ENCODE peak calls at places on chromosomes 7 and 10, in seven cellular contexts. One of them, this sample, is unnamed.

GRCh38 chr10:123597676-123598075 is 68.5 kb upstream of the GPR26 start:
- DNase-seq in Caki2: no peak
- DNase-seq in left ventricle myocardium superior: no peak
- DNase-seq in GM10248: no peak
- DNase-seq in iPS-NIHi11: no peak
- DNase-seq in GM12864: no peak
- DNase-seq in caudate nucleus: no peak
- DNase-seq in this sample: no peak

GRCh38 chr7:121557034-121557892 is 161.2 kb upstream of the FAM3C start:
- DNase-seq in iPS-NIHi11: no peak
- DNase-seq in GM12864: no peak
- DNase-seq in Caki2: no peak
- DNase-seq in left ventricle myocardium superior: no peak
- DNase-seq in caudate nucleus: no peak
- DNase-seq in GM10248: no peak
- DNase-seq in this sample: peak

GRCh38 chr10:71923138-71923692 is 41.0 kb upstream of the CHST3 start:
- DNase-seq in iPS-NIHi11: peak
- DNase-seq in Caki2: no peak
- DNase-seq in GM10248: no peak
- DNase-seq in GM12864: no peak
- DNase-seq in left ventricle myocardium superior: no peak
- DNase-seq in caudate nucleus: no peak
- DNase-seq in this sample: no peak

GRCh38 chr7:103592844-103593243 is 146.8 kb upstream of the SLC26A5 start:
- DNase-seq in iPS-NIHi11: no peak
- DNase-seq in GM10248: no peak
- DNase-seq in Caki2: no peak
- DNase-seq in left ventricle myocardium superior: no peak
- DNase-seq in GM12864: no peak
- DNase-seq in caudate nucleus: no peak
- DNase-seq in this sample: no peak

GRCh38 chr10:98323221-98324164 is 55.5 kb upstream of the LOXL4 start:
- DNase-seq in Caki2: peak
- DNase-seq in left ventricle myocardium superior: peak
- DNase-seq in GM10248: no peak
- DNase-seq in caudate nucleus: no peak
- DNase-seq in GM12864: no peak
- DNase-seq in iPS-NIHi11: no peak
- DNase-seq in this sample: peak

GRCh38 chr10:34403512-34403911 is 411.6 kb downstream of the PARD3 start:
- DNase-seq in GM12864: no peak
- DNase-seq in caudate nucleus: no peak
- DNase-seq in left ventricle myocardium superior: no peak
- DNase-seq in iPS-NIHi11: no peak
- DNase-seq in Caki2: peak
- DNase-seq in GM10248: no peak
- DNase-seq in this sample: peak

GRCh38 chr10:79384773-79385391 is 37.6 kb downstream of the PPIF start:
- DNase-seq in caudate nucleus: no peak
- DNase-seq in GM10248: peak
- DNase-seq in GM12864: no peak
- DNase-seq in left ventricle myocardium superior: no peak
- DNase-seq in Caki2: no peak
- DNase-seq in iPS-NIHi11: no peak
- DNase-seq in this sample: no peak

GRCh38 chr7:106592282-106593027 is 68.5 kb downstream of the CCDC71L start:
- DNase-seq in left ventricle myocardium superior: no peak
- DNase-seq in Caki2: no peak
- DNase-seq in GM10248: no peak
- DNase-seq in GM12864: no peak
- DNase-seq in caudate nucleus: no peak
- DNase-seq in iPS-NIHi11: no peak
- DNase-seq in this sample: no peak

GRCh38 chr7:41709621-41710020 is 6.7 kb upstream of the INHBA start:
- DNase-seq in left ventricle myocardium superior: no peak
- DNase-seq in GM10248: no peak
- DNase-seq in GM12864: no peak
- DNase-seq in Caki2: peak
- DNase-seq in iPS-NIHi11: no peak
- DNase-seq in caudate nucleus: no peak
- DNase-seq in this sample: peak

GRCh38 chr10:85266808-85267207 is 938.4 kb downstream of the CCSER2 start:
- DNase-seq in GM12864: no peak
- DNase-seq in Caki2: no peak
- DNase-seq in left ventricle myocardium superior: no peak
- DNase-seq in GM10248: no peak
- DNase-seq in iPS-NIHi11: no peak
- DNase-seq in caudate nucleus: no peak
- DNase-seq in this sample: no peak

GRCh38 chr7:28389504-28390385 is 22.6 kb upstream of the CREB5 start:
- DNase-seq in GM10248: peak
- DNase-seq in Caki2: peak
- DNase-seq in caudate nucleus: no peak
- DNase-seq in iPS-NIHi11: peak
- DNase-seq in GM12864: peak
- DNase-seq in left ventricle myocardium superior: no peak
- DNase-seq in this sample: peak

GRCh38 chr10:22317771-22318565 is 1.8 kb downstream of the COMMD3 start:
- DNase-seq in iPS-NIHi11: no peak
- DNase-seq in Caki2: no peak
- DNase-seq in left ventricle myocardium superior: no peak
- DNase-seq in GM12864: no peak
- DNase-seq in GM10248: no peak
- DNase-seq in caudate nucleus: no peak
- DNase-seq in this sample: no peak

GRCh38 chr10:24556746-24557742 is 166.6 kb downstream of the ARHGAP21 start:
- DNase-seq in Caki2: peak
- DNase-seq in left ventricle myocardium superior: no peak
- DNase-seq in GM10248: peak
- DNase-seq in iPS-NIHi11: peak
- DNase-seq in caudate nucleus: no peak
- DNase-seq in GM12864: peak
- DNase-seq in this sample: peak

GRCh38 chr7:128919881-128920789 is 9.6 kb upstream of the KCP start:
- DNase-seq in left ventricle myocardium superior: no peak
- DNase-seq in caudate nucleus: no peak
- DNase-seq in GM10248: no peak
- DNase-seq in iPS-NIHi11: no peak
- DNase-seq in GM12864: no peak
- DNase-seq in Caki2: peak
- DNase-seq in this sample: no peak

GRCh38 chr7:89514970-89515369 is 639.3 kb upstream of the STEAP1 start:
- DNase-seq in Caki2: no peak
- DNase-seq in iPS-NIHi11: no peak
- DNase-seq in left ventricle myocardium superior: no peak
- DNase-seq in caudate nucleus: no peak
- DNase-seq in GM10248: no peak
- DNase-seq in GM12864: no peak
- DNase-seq in this sample: no peak

GRCh38 chr7:84092207-84092606 is 102.4 kb downstream of the SEMA3A start:
- DNase-seq in Caki2: no peak
- DNase-seq in caudate nucleus: no peak
- DNase-seq in GM10248: no peak
- DNase-seq in iPS-NIHi11: no peak
- DNase-seq in left ventricle myocardium superior: no peak
- DNase-seq in GM12864: no peak
- DNase-seq in this sample: no peak

GRCh38 chr7:17016402-17017010 is 134.7 kb upstream of the AGR3 start:
- DNase-seq in GM10248: no peak
- DNase-seq in iPS-NIHi11: no peak
- DNase-seq in caudate nucleus: no peak
- DNase-seq in left ventricle myocardium superior: no peak
- DNase-seq in Caki2: no peak
- DNase-seq in GM12864: no peak
- DNase-seq in this sample: no peak

GRCh38 chr7:105429746-105430612 is 41.3 kb upstream of the SRPK2 start:
- DNase-seq in iPS-NIHi11: peak
- DNase-seq in GM12864: no peak
- DNase-seq in caudate nucleus: no peak
- DNase-seq in GM10248: peak
- DNase-seq in left ventricle myocardium superior: peak
- DNase-seq in Caki2: peak
- DNase-seq in this sample: peak

GRCh38 chr10:110529596-110530011 is 31.9 kb downstream of the DUSP5 start:
- DNase-seq in GM10248: no peak
- DNase-seq in Caki2: no peak
- DNase-seq in GM12864: peak
- DNase-seq in left ventricle myocardium superior: no peak
- DNase-seq in iPS-NIHi11: no peak
- DNase-seq in caudate nucleus: no peak
- DNase-seq in this sample: no peak

GRCh38 chr7:55565693-55566092 is 6.6 kb downstream of the VOPP1 start:
- DNase-seq in caudate nucleus: no peak
- DNase-seq in GM10248: no peak
- DNase-seq in GM12864: no peak
- DNase-seq in left ventricle myocardium superior: no peak
- DNase-seq in Caki2: no peak
- DNase-seq in iPS-NIHi11: no peak
- DNase-seq in this sample: no peak

GRCh38 chr10:101222683-101223273 is 6.5 kb downstream of the LBX1 start:
- DNase-seq in left ventricle myocardium superior: peak
- DNase-seq in caudate nucleus: no peak
- DNase-seq in Caki2: no peak
- DNase-seq in GM12864: no peak
- DNase-seq in GM10248: no peak
- DNase-seq in iPS-NIHi11: no peak
- DNase-seq in this sample: no peak

GRCh38 chr7:99372275-99373085 is 2.0 kb upstream of the ARPC1B start:
- DNase-seq in GM12864: no peak
- DNase-seq in iPS-NIHi11: no peak
- DNase-seq in GM10248: no peak
- DNase-seq in left ventricle myocardium superior: no peak
- DNase-seq in caudate nucleus: no peak
- DNase-seq in Caki2: no peak
- DNase-seq in this sample: peak

GRCh38 chr7:94394399-94395140 is at the start of gene COL1A2:
- DNase-seq in Caki2: no peak
- DNase-seq in caudate nucleus: no peak
- DNase-seq in GM12864: no peak
- DNase-seq in GM10248: peak
- DNase-seq in iPS-NIHi11: no peak
- DNase-seq in left ventricle myocardium superior: peak
- DNase-seq in this sample: no peak

GRCh38 chr10:13698217-13698616 is 111.5 kb downstream of the PRPF18 start:
- DNase-seq in GM10248: no peak
- DNase-seq in iPS-NIHi11: no peak
- DNase-seq in GM12864: no peak
- DNase-seq in left ventricle myocardium superior: peak
- DNase-seq in caudate nucleus: no peak
- DNase-seq in Caki2: no peak
- DNase-seq in this sample: no peak

GRCh38 chr10:131949041-131949862 is 32.5 kb downstream of the BNIP3 start:
- DNase-seq in Caki2: no peak
- DNase-seq in left ventricle myocardium superior: no peak
- DNase-seq in GM10248: no peak
- DNase-seq in caudate nucleus: no peak
- DNase-seq in GM12864: no peak
- DNase-seq in iPS-NIHi11: no peak
- DNase-seq in this sample: no peak

GRCh38 chr7:157522189-157522588 is 185.4 kb downstream of the DNAJB6 start:
- DNase-seq in iPS-NIHi11: no peak
- DNase-seq in GM12864: no peak
- DNase-seq in left ventricle myocardium superior: peak
- DNase-seq in Caki2: no peak
- DNase-seq in GM10248: no peak
- DNase-seq in caudate nucleus: no peak
- DNase-seq in this sample: no peak

GRCh38 chr10:113027574-113028392 is 77.7 kb downstream of the TCF7L2 start:
- DNase-seq in GM10248: no peak
- DNase-seq in left ventricle myocardium superior: no peak
- DNase-seq in caudate nucleus: no peak
- DNase-seq in iPS-NIHi11: no peak
- DNase-seq in Caki2: no peak
- DNase-seq in GM12864: no peak
- DNase-seq in this sample: no peak

GRCh38 chr10:62554632-62555199 is 180.5 kb downstream of the ZNF365 start:
- DNase-seq in caudate nucleus: no peak
- DNase-seq in iPS-NIHi11: peak
- DNase-seq in left ventricle myocardium superior: no peak
- DNase-seq in GM10248: peak
- DNase-seq in Caki2: peak
- DNase-seq in GM12864: peak
- DNase-seq in this sample: peak

GRCh38 chr7:46494026-46494425 is 573.0 kb upstream of the IGFBP3 start:
- DNase-seq in GM12864: no peak
- DNase-seq in iPS-NIHi11: no peak
- DNase-seq in left ventricle myocardium superior: no peak
- DNase-seq in Caki2: no peak
- DNase-seq in caudate nucleus: no peak
- DNase-seq in GM10248: no peak
- DNase-seq in this sample: no peak

GRCh38 chr10:125148021-125148439 is 12.3 kb downstream of the CTBP2 start:
- DNase-seq in Caki2: no peak
- DNase-seq in iPS-NIHi11: no peak
- DNase-seq in GM10248: no peak
- DNase-seq in caudate nucleus: no peak
- DNase-seq in left ventricle myocardium superior: peak
- DNase-seq in GM12864: no peak
- DNase-seq in this sample: no peak

GRCh38 chr10:33215154-33215553 is 119.3 kb downstream of the NRP1 start:
- DNase-seq in GM12864: no peak
- DNase-seq in iPS-NIHi11: no peak
- DNase-seq in GM10248: no peak
- DNase-seq in caudate nucleus: no peak
- DNase-seq in Caki2: no peak
- DNase-seq in left ventricle myocardium superior: no peak
- DNase-seq in this sample: no peak

GRCh38 chr7:51123322-51124021 is 193.1 kb downstream of the COBL start:
- DNase-seq in GM10248: no peak
- DNase-seq in left ventricle myocardium superior: no peak
- DNase-seq in iPS-NIHi11: no peak
- DNase-seq in Caki2: peak
- DNase-seq in caudate nucleus: no peak
- DNase-seq in GM12864: no peak
- DNase-seq in this sample: peak

GRCh38 chr10:91453535-91453934 is 43.4 kb downstream of the HECTD2 start:
- DNase-seq in GM10248: no peak
- DNase-seq in left ventricle myocardium superior: no peak
- DNase-seq in Caki2: no peak
- DNase-seq in caudate nucleus: no peak
- DNase-seq in GM12864: no peak
- DNase-seq in iPS-NIHi11: no peak
- DNase-seq in this sample: no peak

GRCh38 chr10:111756541-111757061 is 427.0 kb downstream of the GPAM start:
- DNase-seq in iPS-NIHi11: peak
- DNase-seq in caudate nucleus: no peak
- DNase-seq in Caki2: peak
- DNase-seq in GM12864: peak
- DNase-seq in GM10248: peak
- DNase-seq in left ventricle myocardium superior: peak
- DNase-seq in this sample: no peak

GRCh38 chr7:71843677-71844076 is 568.5 kb downstream of the CALN1 start:
- DNase-seq in GM10248: no peak
- DNase-seq in left ventricle myocardium superior: no peak
- DNase-seq in GM12864: no peak
- DNase-seq in iPS-NIHi11: no peak
- DNase-seq in caudate nucleus: no peak
- DNase-seq in Caki2: no peak
- DNase-seq in this sample: no peak

GRCh38 chr10:124032982-124033886 is 60.2 kb downstream of the CHST15 start:
- DNase-seq in GM10248: no peak
- DNase-seq in caudate nucleus: no peak
- DNase-seq in Caki2: no peak
- DNase-seq in GM12864: no peak
- DNase-seq in iPS-NIHi11: no peak
- DNase-seq in left ventricle myocardium superior: no peak
- DNase-seq in this sample: peak

GRCh38 chr10:1715821-1716220 is 21.5 kb downstream of the ADARB2 start:
- DNase-seq in Caki2: peak
- DNase-seq in left ventricle myocardium superior: no peak
- DNase-seq in iPS-NIHi11: peak
- DNase-seq in GM12864: no peak
- DNase-seq in GM10248: peak
- DNase-seq in caudate nucleus: no peak
- DNase-seq in this sample: no peak

This sample was measured in RCC 7860.